ENCODE peak calls at places on chromosomes 5 and 9, in four cellular contexts. I is thyroid gland, O is GM23338, S is SJSA1. R is an unnamed sample. For H3K4me1 and H3K27me3, the result is how much of the 10 kb centered on the place peaks cover.

GRCh38 chr5:151686673-151687378 is at the start of gene SPARC:
- DNase-seq in I (peak), O (peak), S (peak), R (peak)

GRCh38 chr9:99030082-99030481 is 74.8 kb upstream of the TGFBR1 start:
- DNase-seq in I (no peak), O (no peak), S (no peak), R (no peak)

GRCh38 chr5:2175842-2176404 is 293.2 kb upstream of the IRX4 start:
- DNase-seq in I (no peak), O (no peak), S (no peak), R (no peak)

GRCh38 chr5:139394654-139395566 is at the start of gene PROB1:
- DNase-seq in I (peak), O (peak), S (no peak), R (no peak)

GRCh38 chr5:180636403-180637075 is 12.9 kb downstream of the FLT4 start:
- DNase-seq in I (no peak), O (no peak), S (no peak), R (no peak)

GRCh38 chr9:113599647-113600476 is 136.3 kb downstream of the RGS3 start:
- DNase-seq in I (no peak), O (peak), S (peak), R (peak)

GRCh38 chr5:72510610-72511121 is 3.5 kb upstream of the ZNF366 start:
- DNase-seq in I (peak), O (no peak), S (peak), R (no peak)

GRCh38 chr9:113484258-113484730 is 20.8 kb downstream of the RGS3 start:
- DNase-seq in I (peak), O (no peak), S (no peak), R (peak)

DNA sequence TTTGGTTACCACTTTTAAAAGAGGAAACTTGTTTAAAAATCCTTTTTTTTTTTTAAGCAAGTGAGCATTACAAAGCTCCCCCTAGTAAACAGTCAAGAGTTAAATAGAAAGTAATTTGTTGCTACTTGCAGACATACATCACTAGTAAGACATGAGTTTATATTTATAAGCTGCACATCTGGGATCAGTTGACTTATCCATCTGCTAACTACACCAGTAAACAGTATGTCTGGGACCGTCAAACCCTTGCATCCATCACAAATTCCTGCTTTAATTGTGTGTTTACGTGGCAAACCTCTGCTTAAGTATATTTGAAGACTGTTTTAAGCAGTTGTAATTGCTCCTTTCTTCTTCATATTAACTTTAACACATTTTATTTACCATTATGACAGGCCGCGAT is 146.8 kb downstream of the EBF1 start:
- DNase-seq in I (no peak), O (no peak), S (no peak), R (no peak)
- H3K4me1 ChIP-seq in I (under half), O (under half), S (under half), R (under half)

GRCh38 chr5:14463629-14464028 is 118.0 kb upstream of the OTULINL start:
- DNase-seq in I (no peak), O (no peak), S (no peak), R (no peak)

GRCh38 chr5:14460844-14461398 is 120.7 kb upstream of the OTULINL start:
- DNase-seq in I (no peak), O (no peak), S (no peak), R (no peak)

GRCh38 chr5:14464661-14465060 is 116.9 kb upstream of the OTULINL start:
- DNase-seq in I (no peak), O (no peak), S (no peak), R (no peak)

GRCh38 chr5:14464101-14464500 is 117.5 kb upstream of the OTULINL start:
- DNase-seq in I (no peak), O (no peak), S (no peak), R (no peak)

DNA sequence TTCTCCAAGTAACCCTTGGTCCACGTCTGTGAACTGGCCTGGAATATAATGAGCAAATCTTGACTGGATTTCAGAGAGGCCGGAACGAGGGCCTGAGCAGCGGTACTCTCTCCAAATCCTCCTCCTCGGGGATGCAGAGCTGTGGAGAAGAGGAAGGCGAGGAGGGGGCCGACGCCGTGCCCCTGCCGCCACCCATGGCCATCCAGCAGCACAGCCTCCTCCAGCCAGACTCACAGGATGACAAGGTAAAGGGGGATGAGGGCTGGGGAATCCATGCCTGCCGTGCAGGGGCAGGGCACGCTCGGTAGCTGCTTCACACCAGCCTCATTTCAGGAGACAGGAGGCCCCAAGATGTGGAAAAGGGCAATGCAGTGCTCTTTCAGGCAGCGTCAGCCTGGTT is 118.9 kb upstream of the OTULINL start:
- DNase-seq in I (no peak), O (no peak), S (no peak), R (no peak)
- H3K27ac ChIP-seq in I (no peak), O (no peak), S (no peak), R (no peak)

DNA sequence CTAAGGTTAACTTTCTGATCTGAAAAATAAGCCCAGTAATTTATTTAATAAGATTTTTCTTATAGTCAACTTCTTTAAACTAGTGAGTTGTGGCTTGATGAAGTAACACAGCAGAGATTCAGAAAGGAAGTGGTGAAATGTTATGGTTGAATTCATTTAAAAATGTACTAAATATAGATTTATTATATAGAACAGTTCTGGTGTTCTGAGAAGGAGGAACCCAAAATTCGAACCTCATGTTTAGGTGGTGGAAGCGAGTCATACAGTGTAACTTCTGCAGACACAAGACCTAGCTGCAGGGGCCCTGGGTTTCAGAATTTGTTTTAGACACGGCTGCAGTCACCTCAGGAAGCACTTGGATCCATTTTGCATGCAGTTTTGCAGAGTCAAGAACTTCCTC is 188.2 kb downstream of the TRIO start:
- DNase-seq in I (no peak), O (no peak), S (no peak), R (no peak)
- H3K27me3 ChIP-seq in I (under half), O (under half), S (under half), R (under half)

GRCh38 chr5:149597618-149598017 is 16.3 kb downstream of the ARHGEF37 start:
- DNase-seq in I (no peak), O (no peak), S (no peak), R (no peak)

GRCh38 chr5:149596712-149597111 is 15.4 kb downstream of the ARHGEF37 start:
- DNase-seq in I (peak), O (peak), S (no peak), R (no peak)

GRCh38 chr5:149600932-149601331 is 19.6 kb downstream of the ARHGEF37 start:
- DNase-seq in I (no peak), O (no peak), S (no peak), R (no peak)

GRCh38 chr5:149599375-149599774 is 18.1 kb downstream of the ARHGEF37 start:
- DNase-seq in I (no peak), O (no peak), S (no peak), R (no peak)

GRCh38 chr5:149598966-149599365 is 17.7 kb downstream of the ARHGEF37 start:
- DNase-seq in I (no peak), O (peak), S (no peak), R (no peak)
- H3K4me1 ChIP-seq in I (under half), O (under half), S (under half), R (under half)

DNA sequence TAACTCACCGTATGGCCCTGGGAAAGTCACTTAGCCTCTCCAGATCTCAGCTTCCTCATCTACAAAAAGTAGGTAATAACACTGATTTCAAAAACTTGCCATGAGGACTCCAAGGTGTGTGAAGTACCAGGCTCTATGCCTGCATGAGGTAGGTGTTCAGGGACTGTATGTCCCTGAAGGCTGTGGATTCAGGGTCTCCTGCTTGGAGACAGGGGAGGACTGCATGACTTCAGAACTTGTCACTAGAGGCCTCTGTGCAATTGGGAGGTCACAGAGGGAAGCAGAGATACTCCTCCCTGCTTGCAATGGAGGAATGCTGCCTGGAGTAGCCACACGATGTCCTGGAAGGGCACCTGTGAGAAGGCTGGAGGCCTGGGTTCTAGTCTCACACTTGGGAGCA is 2.2 kb downstream of the PDGFRB start:
- DNase-seq in I (no peak), O (no peak), S (no peak), R (no peak)
- H3K27ac ChIP-seq in I (peak), O (no peak), S (no peak), R (no peak)

DNA sequence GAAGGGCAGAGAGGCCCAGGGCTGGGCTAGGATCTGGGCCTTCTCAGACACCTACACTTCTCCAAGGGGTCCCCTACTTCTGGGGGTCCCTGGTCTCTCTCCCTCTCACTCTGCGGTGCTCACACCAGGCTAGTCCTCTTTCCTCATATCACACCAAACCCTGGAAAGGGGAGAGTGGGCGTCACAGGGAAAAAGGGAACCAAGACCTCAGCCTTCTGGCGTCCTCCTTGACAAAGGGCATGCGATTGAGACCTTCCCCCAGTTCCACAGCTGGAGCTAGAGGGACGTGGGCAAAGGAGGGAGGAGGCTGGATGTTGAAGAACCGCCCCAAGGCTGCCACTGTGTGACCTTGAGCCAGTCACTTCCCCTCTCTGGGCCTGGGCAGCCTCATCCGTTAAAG is 18.5 kb upstream of the TOR2A start:
- DNase-seq in I (no peak), O (no peak), S (no peak), R (no peak)
- H3K27me3 ChIP-seq in I (under half), O (under half), S (under half), R (under half)

GRCh38 chr5:14201325-14202061 is 58.4 kb downstream of the TRIO start:
- DNase-seq in I (no peak), O (no peak), S (no peak), R (no peak)
- H3K4me1 ChIP-seq in I (under half), O (half or more), S (half or more), R (under half)

GRCh38 chr9:32523910-32524309 is 2.1 kb downstream of the RIGI start:
- DNase-seq in I (no peak), O (no peak), S (no peak), R (no peak)

GRCh38 chr9:32526042-32526706 is at the start of gene RIGI:
- DNase-seq in I (peak), O (peak), S (peak), R (peak)

GRCh38 chr9:32524558-32525461 is 1.2 kb downstream of the RIGI start:
- DNase-seq in I (peak), O (peak), S (peak), R (no peak)

GRCh38 chr9:32526707-32527048 is 682 bp upstream of the RIGI start:
- DNase-seq in I (no peak), O (no peak), S (no peak), R (no peak)

GRCh38 chr9:32525506-32525905 is 490 bp downstream of the RIGI start:
- DNase-seq in I (no peak), O (no peak), S (no peak), R (no peak)
- H3K27ac ChIP-seq in I (peak), O (peak), S (peak), R (peak)

R was measured in SJCRH30.